ENCODE peak calls at places on chromosomes 5 and 9, in six cellular contexts. One of them, this sample, is unnamed.

GRCh38 chr9:133643978-133644760 is 8.0 kb downstream of the DBH start:
- DNase-seq in psoas muscle: no peak
- DNase-seq in pons: no peak
- DNase-seq in HTR-8/SVneo: no peak
- DNase-seq in spleen: no peak
- DNase-seq in activated naive CD4-positive, alpha-beta T cell treated with Interleukin-2 at 50 U/mL for 16 hours: no peak
- DNase-seq in this sample: no peak

GRCh38 chr9:89234636-89235035 is 56.0 kb upstream of the SHC3 start:
- DNase-seq in psoas muscle: peak
- DNase-seq in pons: peak
- DNase-seq in HTR-8/SVneo: no peak
- DNase-seq in spleen: no peak
- DNase-seq in activated naive CD4-positive, alpha-beta T cell treated with Interleukin-2 at 50 U/mL for 16 hours: peak
- DNase-seq in this sample: no peak

GRCh38 chr5:6633469-6634326 is 458 bp downstream of the SRD5A1 start:
- DNase-seq in psoas muscle: no peak
- DNase-seq in pons: no peak
- DNase-seq in HTR-8/SVneo: peak
- DNase-seq in spleen: no peak
- DNase-seq in activated naive CD4-positive, alpha-beta T cell treated with Interleukin-2 at 50 U/mL for 16 hours: no peak
- DNase-seq in this sample: peak

GRCh38 chr5:58459860-58460726 is at the start of gene PLK2:
- DNase-seq in psoas muscle: peak
- DNase-seq in pons: peak
- DNase-seq in HTR-8/SVneo: peak
- DNase-seq in spleen: peak
- DNase-seq in activated naive CD4-positive, alpha-beta T cell treated with Interleukin-2 at 50 U/mL for 16 hours: peak
- DNase-seq in this sample: peak

GRCh38 chr5:54985301-54986268 is at the start of gene ESM1:
- DNase-seq in psoas muscle: no peak
- DNase-seq in pons: no peak
- DNase-seq in HTR-8/SVneo: peak
- DNase-seq in spleen: peak
- DNase-seq in activated naive CD4-positive, alpha-beta T cell treated with Interleukin-2 at 50 U/mL for 16 hours: no peak
- DNase-seq in this sample: no peak

GRCh38 chr5:134547999-134548626 is 22.6 kb downstream of the JADE2 start:
- DNase-seq in psoas muscle: no peak
- DNase-seq in pons: no peak
- DNase-seq in HTR-8/SVneo: no peak
- DNase-seq in spleen: no peak
- DNase-seq in activated naive CD4-positive, alpha-beta T cell treated with Interleukin-2 at 50 U/mL for 16 hours: no peak
- DNase-seq in this sample: no peak

GRCh38 chr5:137935190-137935589 is 45.9 kb downstream of the PKD2L2 start:
- DNase-seq in psoas muscle: no peak
- DNase-seq in pons: no peak
- DNase-seq in HTR-8/SVneo: no peak
- DNase-seq in spleen: no peak
- DNase-seq in activated naive CD4-positive, alpha-beta T cell treated with Interleukin-2 at 50 U/mL for 16 hours: no peak
- DNase-seq in this sample: no peak

GRCh38 chr5:104573979-104574709 is 1011.6 kb upstream of the NUDT12 start:
- DNase-seq in psoas muscle: no peak
- DNase-seq in pons: peak
- DNase-seq in HTR-8/SVneo: no peak
- DNase-seq in spleen: no peak
- DNase-seq in activated naive CD4-positive, alpha-beta T cell treated with Interleukin-2 at 50 U/mL for 16 hours: no peak
- DNase-seq in this sample: no peak

GRCh38 chr9:108234811-108235210 is 621.0 kb downstream of the ACTL7B start:
- DNase-seq in psoas muscle: no peak
- DNase-seq in pons: no peak
- DNase-seq in HTR-8/SVneo: no peak
- DNase-seq in spleen: no peak
- DNase-seq in activated naive CD4-positive, alpha-beta T cell treated with Interleukin-2 at 50 U/mL for 16 hours: no peak
- DNase-seq in this sample: no peak

GRCh38 chr5:123810253-123810652 is 298.3 kb downstream of the CSNK1G3 start:
- DNase-seq in psoas muscle: no peak
- DNase-seq in pons: peak
- DNase-seq in HTR-8/SVneo: no peak
- DNase-seq in spleen: no peak
- DNase-seq in activated naive CD4-positive, alpha-beta T cell treated with Interleukin-2 at 50 U/mL for 16 hours: no peak
- DNase-seq in this sample: no peak

GRCh38 chr5:13478831-13479465 is 465.5 kb downstream of the DNAH5 start:
- DNase-seq in psoas muscle: no peak
- DNase-seq in pons: peak
- DNase-seq in HTR-8/SVneo: peak
- DNase-seq in spleen: no peak
- DNase-seq in activated naive CD4-positive, alpha-beta T cell treated with Interleukin-2 at 50 U/mL for 16 hours: no peak
- DNase-seq in this sample: no peak

GRCh38 chr9:81318571-81318970 is 370.8 kb downstream of the TLE1 start:
- DNase-seq in psoas muscle: no peak
- DNase-seq in pons: no peak
- DNase-seq in HTR-8/SVneo: peak
- DNase-seq in spleen: no peak
- DNase-seq in activated naive CD4-positive, alpha-beta T cell treated with Interleukin-2 at 50 U/mL for 16 hours: no peak
- DNase-seq in this sample: no peak

GRCh38 chr9:124442826-124443225 is 7.4 kb upstream of the ADGRD2 start:
- DNase-seq in psoas muscle: no peak
- DNase-seq in pons: no peak
- DNase-seq in HTR-8/SVneo: no peak
- DNase-seq in spleen: peak
- DNase-seq in activated naive CD4-positive, alpha-beta T cell treated with Interleukin-2 at 50 U/mL for 16 hours: no peak
- DNase-seq in this sample: no peak

GRCh38 chr9:3006917-3007316 is 163.0 kb upstream of the PUM3 start:
- DNase-seq in psoas muscle: no peak
- DNase-seq in pons: no peak
- DNase-seq in HTR-8/SVneo: no peak
- DNase-seq in spleen: no peak
- DNase-seq in activated naive CD4-positive, alpha-beta T cell treated with Interleukin-2 at 50 U/mL for 16 hours: no peak
- DNase-seq in this sample: no peak

GRCh38 chr9:127214421-127215265 is 49.9 kb upstream of the GARNL3 start:
- DNase-seq in psoas muscle: no peak
- DNase-seq in pons: peak
- DNase-seq in HTR-8/SVneo: peak
- DNase-seq in spleen: peak
- DNase-seq in activated naive CD4-positive, alpha-beta T cell treated with Interleukin-2 at 50 U/mL for 16 hours: peak
- DNase-seq in this sample: no peak

GRCh38 chr9:132408521-132408920 is 1.5 kb upstream of the CFAP77 start:
- DNase-seq in psoas muscle: no peak
- DNase-seq in pons: no peak
- DNase-seq in HTR-8/SVneo: no peak
- DNase-seq in spleen: no peak
- DNase-seq in activated naive CD4-positive, alpha-beta T cell treated with Interleukin-2 at 50 U/mL for 16 hours: no peak
- DNase-seq in this sample: no peak

GRCh38 chr9:97991818-97992217 is 8.7 kb downstream of the ANP32B start:
- DNase-seq in psoas muscle: no peak
- DNase-seq in pons: no peak
- DNase-seq in HTR-8/SVneo: no peak
- DNase-seq in spleen: no peak
- DNase-seq in activated naive CD4-positive, alpha-beta T cell treated with Interleukin-2 at 50 U/mL for 16 hours: no peak
- DNase-seq in this sample: no peak

GRCh38 chr5:143206194-143207053 is 197.1 kb downstream of the NR3C1 start:
- DNase-seq in psoas muscle: no peak
- DNase-seq in pons: no peak
- DNase-seq in HTR-8/SVneo: no peak
- DNase-seq in spleen: no peak
- DNase-seq in activated naive CD4-positive, alpha-beta T cell treated with Interleukin-2 at 50 U/mL for 16 hours: peak
- DNase-seq in this sample: no peak

GRCh38 chr9:119689879-119690278 is 320.6 kb upstream of the BRINP1 start:
- DNase-seq in psoas muscle: no peak
- DNase-seq in pons: no peak
- DNase-seq in HTR-8/SVneo: no peak
- DNase-seq in spleen: no peak
- DNase-seq in activated naive CD4-positive, alpha-beta T cell treated with Interleukin-2 at 50 U/mL for 16 hours: no peak
- DNase-seq in this sample: no peak

GRCh38 chr5:120388016-120388781 is 75.9 kb upstream of the PRR16 start:
- DNase-seq in psoas muscle: no peak
- DNase-seq in pons: no peak
- DNase-seq in HTR-8/SVneo: peak
- DNase-seq in spleen: no peak
- DNase-seq in activated naive CD4-positive, alpha-beta T cell treated with Interleukin-2 at 50 U/mL for 16 hours: no peak
- DNase-seq in this sample: no peak

GRCh38 chr9:127388037-127388855 is 8.7 kb upstream of the SLC2A8 start:
- DNase-seq in psoas muscle: peak
- DNase-seq in pons: peak
- DNase-seq in HTR-8/SVneo: peak
- DNase-seq in spleen: peak
- DNase-seq in activated naive CD4-positive, alpha-beta T cell treated with Interleukin-2 at 50 U/mL for 16 hours: peak
- DNase-seq in this sample: no peak

GRCh38 chr5:141657937-141658545 is 6.8 kb upstream of the FCHSD1 start:
- DNase-seq in psoas muscle: no peak
- DNase-seq in pons: no peak
- DNase-seq in HTR-8/SVneo: no peak
- DNase-seq in spleen: no peak
- DNase-seq in activated naive CD4-positive, alpha-beta T cell treated with Interleukin-2 at 50 U/mL for 16 hours: no peak
- DNase-seq in this sample: no peak